ENCODE peak calls at places on chromosome 16, in six cellular contexts. One of them, this sample, is unnamed.

GRCh38 chr16:30351001-30351441 is 4.1 kb downstream of the CD2BP2 start:
- DNase-seq in H1: no peak
- DNase-seq in tibial artery: no peak
- DNase-seq in transverse colon: no peak
- DNase-seq in IMR-90: no peak
- DNase-seq in fibroblast of lung: no peak
- DNase-seq in this sample: no peak

GRCh38 chr16:76535-77272 is 1.3 kb upstream of the MPG start:
- DNase-seq in tibial artery: peak; percentile 88
- DNase-seq in H1: no peak
- DNase-seq in IMR-90: peak; percentile 95
- DNase-seq in fibroblast of lung: peak; percentile 86
- DNase-seq in transverse colon: peak; percentile 71
- DNase-seq in this sample: peak; percentile 72

GRCh38 chr16:19872179-19872863 is 12.3 kb downstream of the GPRC5B start:
- DNase-seq in tibial artery: no peak
- DNase-seq in H1: no peak
- DNase-seq in IMR-90: no peak
- DNase-seq in fibroblast of lung: no peak
- DNase-seq in transverse colon: no peak
- DNase-seq in this sample: no peak

GRCh38 chr16:84617068-84617630 is 729 bp downstream of the COTL1 start:
- DNase-seq in fibroblast of lung: no peak
- DNase-seq in tibial artery: peak; percentile 35
- DNase-seq in H1: no peak
- DNase-seq in transverse colon: peak; percentile 59
- DNase-seq in IMR-90: no peak
- DNase-seq in this sample: no peak

GRCh38 chr16:88437367-88437964 is 15.6 kb upstream of the ZFPM1 start:
- DNase-seq in H1: peak; percentile 44
- DNase-seq in transverse colon: peak; percentile 63
- DNase-seq in tibial artery: no peak
- DNase-seq in fibroblast of lung: peak; percentile 17
- DNase-seq in IMR-90: peak; percentile 27
- DNase-seq in this sample: no peak

GRCh38 chr16:20675488-20676267 is 21.8 kb downstream of the ACSM1 start:
- DNase-seq in H1: peak; percentile 75
- DNase-seq in tibial artery: peak; percentile 21
- DNase-seq in transverse colon: peak; percentile 79
- DNase-seq in IMR-90: no peak
- DNase-seq in fibroblast of lung: no peak
- DNase-seq in this sample: no peak

GRCh38 chr16:67936876-67937605 is 391 bp upstream of the PSMB10 start:
- DNase-seq in IMR-90: no peak
- DNase-seq in tibial artery: peak; percentile 74
- DNase-seq in fibroblast of lung: no peak
- DNase-seq in H1: no peak
- DNase-seq in transverse colon: peak; percentile 83
- DNase-seq in this sample: peak; percentile 53

GRCh38 chr16:56667581-56668571 is at the start of gene MT1G:
- DNase-seq in H1: no peak
- DNase-seq in transverse colon: peak; percentile 74
- DNase-seq in fibroblast of lung: peak; percentile 15
- DNase-seq in tibial artery: no peak
- DNase-seq in IMR-90: no peak
- DNase-seq in this sample: no peak

GRCh38 chr16:88685156-88686061 is 898 bp downstream of the SNAI3 start:
- DNase-seq in fibroblast of lung: peak; percentile 31
- DNase-seq in tibial artery: no peak
- DNase-seq in IMR-90: peak; percentile 67
- DNase-seq in H1: no peak
- DNase-seq in transverse colon: peak; percentile 50
- DNase-seq in this sample: no peak

GRCh38 chr16:23694707-23695373 is 16.2 kb downstream of the PLK1 start:
- DNase-seq in tibial artery: no peak
- DNase-seq in IMR-90: peak; percentile 38
- DNase-seq in H1: peak; percentile 79
- DNase-seq in fibroblast of lung: peak; percentile 68
- DNase-seq in transverse colon: no peak
- DNase-seq in this sample: no peak

GRCh38 chr16:80623376-80623775 is 82.6 kb downstream of the DYNLRB2 start:
- DNase-seq in transverse colon: no peak
- DNase-seq in tibial artery: no peak
- DNase-seq in fibroblast of lung: peak; percentile 65
- DNase-seq in H1: no peak
- DNase-seq in IMR-90: peak; percentile 64
- DNase-seq in this sample: no peak

GRCh38 chr16:87895641-87896141 is 26.4 kb upstream of the SLC7A5 start:
- DNase-seq in fibroblast of lung: peak; percentile 66
- DNase-seq in transverse colon: peak; percentile 34
- DNase-seq in H1: no peak
- DNase-seq in tibial artery: no peak
- DNase-seq in IMR-90: peak; percentile 52
- DNase-seq in this sample: no peak

GRCh38 chr16:68902376-68903345 is 59.3 kb downstream of the TANGO6 start:
- DNase-seq in tibial artery: no peak
- DNase-seq in H1: no peak
- DNase-seq in fibroblast of lung: peak; percentile 40
- DNase-seq in IMR-90: peak; percentile 63
- DNase-seq in transverse colon: peak; percentile 50
- DNase-seq in this sample: no peak

GRCh38 chr16:55439101-55439690 is 39.8 kb upstream of the MMP2 start:
- DNase-seq in transverse colon: no peak
- DNase-seq in H1: no peak
- DNase-seq in IMR-90: no peak
- DNase-seq in tibial artery: no peak
- DNase-seq in fibroblast of lung: no peak
- DNase-seq in this sample: no peak

GRCh38 chr16:23060458-23061320 is 88.6 kb downstream of the USP31 start:
- DNase-seq in IMR-90: peak; percentile 77
- DNase-seq in tibial artery: peak; percentile 79
- DNase-seq in H1: peak; percentile 9
- DNase-seq in transverse colon: peak; percentile 72
- DNase-seq in fibroblast of lung: peak; percentile 59
- DNase-seq in this sample: peak; percentile 79

GRCh38 chr16:56382901-56383355 is 42.4 kb downstream of the AMFR start:
- DNase-seq in transverse colon: no peak
- DNase-seq in fibroblast of lung: peak; percentile 83
- DNase-seq in H1: no peak
- DNase-seq in IMR-90: peak; percentile 87
- DNase-seq in tibial artery: no peak
- DNase-seq in this sample: no peak

GRCh38 chr16:70740919-70741778 is 55.3 kb upstream of the MTSS2 start:
- DNase-seq in fibroblast of lung: peak; percentile 55
- DNase-seq in tibial artery: no peak
- DNase-seq in transverse colon: no peak
- DNase-seq in IMR-90: peak; percentile 87
- DNase-seq in H1: no peak
- DNase-seq in this sample: no peak

GRCh38 chr16:22055881-22056280 is 36.5 kb upstream of the VWA3A start:
- DNase-seq in IMR-90: no peak
- DNase-seq in fibroblast of lung: no peak
- DNase-seq in H1: no peak
- DNase-seq in tibial artery: no peak
- DNase-seq in transverse colon: no peak
- DNase-seq in this sample: no peak

GRCh38 chr16:51854401-51854951 is 692.5 kb downstream of the TOX3 start:
- DNase-seq in H1: no peak
- DNase-seq in fibroblast of lung: peak; percentile 14
- DNase-seq in tibial artery: no peak
- DNase-seq in IMR-90: peak; percentile 48
- DNase-seq in transverse colon: no peak
- DNase-seq in this sample: no peak

GRCh38 chr16:67843343-67843765 is 1.2 kb downstream of the THAP11 start:
- DNase-seq in fibroblast of lung: no peak
- DNase-seq in tibial artery: no peak
- DNase-seq in IMR-90: peak; percentile 68
- DNase-seq in transverse colon: no peak
- DNase-seq in H1: no peak
- DNase-seq in this sample: no peak

GRCh38 chr16:15757630-15758251 is 99.1 kb downstream of the MYH11 start:
- DNase-seq in H1: no peak
- DNase-seq in fibroblast of lung: no peak
- DNase-seq in IMR-90: no peak
- DNase-seq in tibial artery: no peak
- DNase-seq in transverse colon: no peak
- DNase-seq in this sample: no peak

GRCh38 chr16:6684076-6684673 is 648.5 kb upstream of the RBFOX1 start:
- DNase-seq in tibial artery: no peak
- DNase-seq in transverse colon: peak; percentile 11
- DNase-seq in H1: no peak
- DNase-seq in IMR-90: no peak
- DNase-seq in fibroblast of lung: no peak
- DNase-seq in this sample: no peak

GRCh38 chr16:10120953-10121352 is 61.3 kb downstream of the GRIN2A start:
- DNase-seq in IMR-90: no peak
- DNase-seq in tibial artery: no peak
- DNase-seq in fibroblast of lung: peak; percentile 73
- DNase-seq in transverse colon: no peak
- DNase-seq in H1: no peak
- DNase-seq in this sample: no peak

GRCh38 chr16:970766-971581 is at the start of gene LMF1:
- DNase-seq in fibroblast of lung: peak; percentile 70
- DNase-seq in transverse colon: peak; percentile 97
- DNase-seq in tibial artery: peak; percentile 90
- DNase-seq in H1: peak; percentile 73
- DNase-seq in IMR-90: peak; percentile 79
- DNase-seq in this sample: peak; percentile 93

GRCh38 chr16:66576306-66576705 is 3.0 kb upstream of the CMTM2 start:
- DNase-seq in IMR-90: no peak
- DNase-seq in transverse colon: no peak
- DNase-seq in fibroblast of lung: no peak
- DNase-seq in H1: no peak
- DNase-seq in tibial artery: no peak
- DNase-seq in this sample: no peak

GRCh38 chr16:51409001-51409675 is 258.1 kb upstream of the SALL1 start:
- DNase-seq in transverse colon: no peak
- DNase-seq in IMR-90: peak; percentile 41
- DNase-seq in tibial artery: no peak
- DNase-seq in fibroblast of lung: peak; percentile 29
- DNase-seq in H1: no peak
- DNase-seq in this sample: no peak

GRCh38 chr16:10081201-10081940 is 100.9 kb downstream of the GRIN2A start:
- DNase-seq in transverse colon: no peak
- DNase-seq in fibroblast of lung: peak; percentile 90
- DNase-seq in tibial artery: no peak
- DNase-seq in H1: no peak
- DNase-seq in IMR-90: no peak
- DNase-seq in this sample: no peak

DNA sequence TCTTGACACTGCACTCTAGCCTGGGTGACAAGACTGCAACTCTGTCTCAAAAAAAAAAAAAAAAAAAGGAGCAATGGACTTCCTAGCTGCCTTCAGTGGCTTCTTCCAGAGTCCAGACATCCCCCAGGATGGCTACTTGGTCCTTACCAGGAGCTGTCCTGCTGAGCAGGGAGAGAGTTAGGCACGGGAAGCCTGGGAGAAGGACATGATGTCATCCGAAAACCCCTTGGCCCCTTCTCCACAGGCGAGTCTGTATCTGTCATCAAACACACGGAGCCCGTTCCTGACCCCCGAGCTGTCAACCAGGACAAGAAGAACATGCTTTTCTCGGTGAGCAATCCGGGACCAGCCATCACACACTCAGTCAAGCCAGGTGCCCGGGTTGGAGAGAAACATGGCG is 8.7 kb downstream of the ATP2A1 start:
- DNase-seq in transverse colon: no peak
- DNase-seq in IMR-90: no peak
- DNase-seq in H1: no peak
- DNase-seq in tibial artery: no peak
- DNase-seq in fibroblast of lung: no peak
- DNase-seq in this sample: no peak
- H3K4me1 ChIP-seq in transverse colon: no peaks in the 10 kb centered on the region
- H3K4me1 ChIP-seq in IMR-90: no peaks in the 10 kb centered on the region
- H3K4me1 ChIP-seq in H1: peaks cover 13% of the 10 kb centered on the region
- H3K4me1 ChIP-seq in tibial artery: no peaks in the 10 kb centered on the region
- H3K4me1 ChIP-seq in fibroblast of lung: no peaks in the 10 kb centered on the region
- H3K4me1 ChIP-seq in this sample: no peaks in the 10 kb centered on the region

DNA sequence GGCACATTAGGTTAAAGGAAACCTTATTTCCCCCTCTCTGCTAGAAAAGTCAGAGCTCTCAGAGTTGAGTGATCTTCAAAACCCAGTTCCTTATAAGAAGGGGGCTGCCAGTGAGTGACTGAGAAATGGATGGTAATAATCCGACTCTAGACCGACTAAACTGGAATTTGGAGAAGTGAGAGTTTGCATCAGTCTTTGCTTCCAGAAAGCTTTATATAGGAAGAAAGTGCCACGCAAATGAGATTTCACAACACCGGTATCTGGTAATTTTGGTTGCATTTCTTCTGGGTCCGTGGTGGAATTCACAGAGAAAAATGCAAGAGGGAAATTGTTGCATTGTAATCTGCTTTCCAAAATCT is 271.4 kb downstream of the MAF start:
- DNase-seq in H1: no peak
- DNase-seq in transverse colon: no peak
- DNase-seq in tibial artery: no peak
- DNase-seq in IMR-90: no peak
- DNase-seq in fibroblast of lung: no peak
- DNase-seq in this sample: peak; percentile 16
- H3K27me3 ChIP-seq in H1: no peaks in the 10 kb centered on the region
- H3K27me3 ChIP-seq in transverse colon: peaks cover 5% of the 10 kb centered on the region
- H3K27me3 ChIP-seq in tibial artery: peaks cover 15% of the 10 kb centered on the region
- H3K27me3 ChIP-seq in IMR-90: no peaks in the 10 kb centered on the region
- H3K27me3 ChIP-seq in fibroblast of lung: no peaks in the 10 kb centered on the region
- H3K27me3 ChIP-seq in this sample: no peaks in the 10 kb centered on the region

DNA sequence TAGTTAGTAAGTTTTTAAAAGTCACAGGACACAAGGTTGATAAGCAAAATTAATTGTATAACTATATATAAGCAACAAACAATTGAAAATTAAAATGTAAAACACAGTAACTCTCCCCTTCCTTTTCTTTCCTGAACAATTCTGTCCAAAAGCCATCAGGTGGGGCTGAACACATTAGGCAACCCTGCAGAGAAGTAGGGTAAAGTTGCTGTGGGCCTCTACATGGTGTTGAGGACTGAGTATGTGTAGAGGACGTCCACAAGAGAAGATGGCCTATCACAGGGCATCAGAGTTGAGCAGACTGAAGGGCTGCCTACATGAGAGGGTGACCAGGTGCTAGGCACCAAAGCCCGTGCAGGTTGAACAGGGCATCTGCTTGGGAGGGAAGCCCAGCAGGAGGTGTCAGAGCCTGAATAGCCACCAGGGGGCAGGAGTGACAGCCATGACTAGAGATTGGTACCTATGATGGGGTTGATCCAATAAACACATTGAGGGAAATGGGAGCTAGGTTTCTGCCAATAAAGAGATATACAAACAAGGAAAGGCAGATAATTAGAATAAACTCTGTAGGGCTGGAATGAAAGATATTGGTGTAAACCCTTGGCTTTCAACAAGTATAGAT is 415.1 kb downstream of the NPIPA8 start:
- DNase-seq in transverse colon: peak; percentile 69
- DNase-seq in tibial artery: no peak
- DNase-seq in H1: peak; percentile 34
- DNase-seq in fibroblast of lung: no peak
- DNase-seq in IMR-90: no peak
- DNase-seq in this sample: no peak
- TF ChIP-seq CTCF in transverse colon: peak; percentile 75
- TF ChIP-seq CTCF in tibial artery: no peak
- TF ChIP-seq CTCF in H1: peak; percentile 69
- TF ChIP-seq CTCF in fibroblast of lung: peak; percentile 27
- TF ChIP-seq CTCF in IMR-90: peak; percentile 21
- TF ChIP-seq CTCF in this sample: no peak

GRCh38 chr16:81633147-81633619 is 145.9 kb upstream of the PLCG2 start:
- DNase-seq in tibial artery: no peak
- DNase-seq in IMR-90: no peak
- DNase-seq in fibroblast of lung: no peak
- DNase-seq in H1: no peak
- DNase-seq in transverse colon: no peak
- DNase-seq in this sample: no peak
- H3K4me1 ChIP-seq in tibial artery: no peaks in the 10 kb centered on the region
- H3K4me1 ChIP-seq in IMR-90: peaks cover 23% of the 10 kb centered on the region
- H3K4me1 ChIP-seq in fibroblast of lung: peaks cover 4% of the 10 kb centered on the region
- H3K4me1 ChIP-seq in H1: peaks cover 45% of the 10 kb centered on the region
- H3K4me1 ChIP-seq in transverse colon: peaks cover 2% of the 10 kb centered on the region
- H3K4me1 ChIP-seq in this sample: no peaks in the 10 kb centered on the region